ENCODE peak calls at places on chromosomes 1 and 21, in six cellular contexts. C, H, U, Z, W and Q are unnamed samples. For H3K27me3, the result is how much of the 10 kb centered on the place peaks cover.

GRCh38 chr1:227913969-227914791 is 33.6 kb downstream of the WNT9A start:
- DNase-seq in Z (no peak), W (no peak), C (no peak), H (no peak), U (no peak), Q (no peak)

GRCh38 chr1:201226178-201226514 is 35.5 kb downstream of the IGFN1 start:
- DNase-seq in Z (no peak), U (no peak), H (no peak), W (no peak), C (no peak), Q (no peak)

GRCh38 chr1:18452550-18452949 is 28.2 kb upstream of the KLHDC7A start:
- DNase-seq in C (no peak), Z (no peak), U (no peak), H (peak), W (no peak), Q (peak)

GRCh38 chr1:55381983-55382382 is 166.8 kb upstream of the USP24 start:
- DNase-seq in Z (no peak), H (no peak), U (no peak), C (no peak), W (no peak), Q (no peak)

GRCh38 chr1:35442737-35443136 is 114.5 kb downstream of the KIAA0319L start:
- DNase-seq in W (no peak), U (no peak), C (no peak), Z (no peak), H (no peak), Q (no peak)

GRCh38 chr1:226967665-226968064 is 27.6 kb downstream of the COQ8A start:
- DNase-seq in W (no peak), Z (peak), H (no peak), U (no peak), C (no peak), Q (no peak)

GRCh38 chr1:27959792-27960603 is at the start of gene XKR8:
- DNase-seq in W (no peak), C (peak), U (peak), Z (peak), H (peak), Q (peak)

GRCh38 chr1:84370831-84371394 is 27.4 kb upstream of the DNASE2B start:
- DNase-seq in C (no peak), H (no peak), Z (peak), U (no peak), W (no peak), Q (peak)

GRCh38 chr1:101239095-101240040 is 2.5 kb downstream of the S1PR1 start:
- DNase-seq in Z (no peak), C (no peak), U (no peak), H (no peak), W (no peak), Q (no peak)

GRCh38 chr1:1941868-1942752 is 23.0 kb upstream of the TMEM52 start:
- DNase-seq in C (peak), U (no peak), H (no peak), Z (no peak), W (no peak), Q (no peak)

GRCh38 chr1:204171751-204172178 is 5.6 kb upstream of the REN start:
- DNase-seq in H (no peak), W (peak), C (no peak), Z (peak), U (no peak), Q (peak)

GRCh38 chr21:24025101-24025500 is 1582.2 kb downstream of the MRPL39 start:
- DNase-seq in Z (no peak), U (no peak), H (no peak), W (no peak), C (no peak), Q (no peak)

GRCh38 chr1:212754193-212754592 is 37.4 kb downstream of the NSL1 start:
- DNase-seq in Z (no peak), H (no peak), C (no peak), W (no peak), U (no peak), Q (no peak)

GRCh38 chr1:33256701-33257387 is 552 bp downstream of the ZNF362 start:
- DNase-seq in Z (peak), W (peak), H (peak), C (peak), U (peak), Q (peak)

GRCh38 chr1:171345536-171345935 is 31.6 kb downstream of the FMO4 start:
- DNase-seq in H (no peak), U (no peak), Z (no peak), C (no peak), W (no peak), Q (no peak)

GRCh38 chr1:116179886-116180474 is 68.8 kb downstream of the MAB21L3 start:
- DNase-seq in H (no peak), C (no peak), U (no peak), Z (no peak), W (no peak), Q (no peak)

GRCh38 chr1:19250629-19251304 is 557 bp downstream of the EMC1 start:
- DNase-seq in H (no peak), W (no peak), Z (no peak), C (no peak), U (no peak), Q (no peak)

GRCh38 chr1:52296345-52296744 is 69.7 kb downstream of the CC2D1B start:
- DNase-seq in W (peak), C (no peak), H (peak), Z (peak), U (no peak), Q (peak)

GRCh38 chr1:241918879-241919278 is 38.7 kb upstream of the BECN2 start:
- DNase-seq in Z (peak), C (no peak), H (peak), W (no peak), U (no peak), Q (peak)

GRCh38 chr1:81894867-81895266 is 94.1 kb downstream of the ADGRL2 start:
- DNase-seq in U (no peak), W (no peak), C (no peak), Z (peak), H (no peak), Q (peak)

GRCh38 chr1:32770741-32771548 is 46.2 kb downstream of the YARS1 start:
- DNase-seq in H (no peak), W (no peak), Z (no peak), C (peak), U (no peak), Q (no peak)

GRCh38 chr1:235502601-235503332 is 1.5 kb downstream of the B3GALNT2 start:
- DNase-seq in U (no peak), C (no peak), Z (peak), W (no peak), H (peak), Q (peak)

GRCh38 chr1:205466612-205467236 is 10.9 kb upstream of the BLACAT1 start:
- DNase-seq in U (no peak), Z (no peak), H (no peak), W (no peak), C (no peak), Q (no peak)

GRCh38 chr1:37317870-37318431 is 156.4 kb upstream of the ZC3H12A start:
- DNase-seq in H (no peak), U (no peak), Z (no peak), C (no peak), W (no peak), Q (no peak)

GRCh38 chr1:109257682-109258421 is 8.5 kb downstream of the CELSR2 start:
- DNase-seq in Z (no peak), U (no peak), W (no peak), C (no peak), H (no peak), Q (no peak)

GRCh38 chr1:54199151-54199764 is 572 bp downstream of the CYB5RL start:
- DNase-seq in W (no peak), Z (no peak), U (no peak), H (peak), C (no peak), Q (no peak)

GRCh38 chr1:62870148-62870547 is 86.2 kb downstream of the ATG4C start:
- DNase-seq in U (no peak), W (no peak), H (no peak), C (no peak), Z (no peak), Q (no peak)

GRCh38 chr1:51295926-51296325 is 34.4 kb downstream of the TTC39A start:
- DNase-seq in H (no peak), Z (no peak), W (no peak), U (no peak), C (no peak), Q (no peak)

GRCh38 chr1:99619583-99619982 is 26.3 kb upstream of the PALMD start:
- DNase-seq in W (no peak), C (no peak), H (no peak), U (no peak), Z (no peak), Q (no peak)

GRCh38 chr21:30718239-30718909 is at the start of gene KRTAP21-3:
- DNase-seq in H (peak), U (no peak), C (no peak), W (no peak), Z (peak), Q (no peak)

GRCh38 chr1:33660244-33660643 is 187.8 kb downstream of the ZSCAN20 start:
- DNase-seq in C (no peak), W (no peak), H (no peak), U (no peak), Z (no peak), Q (no peak)

GRCh38 chr1:42518894-42519293 is 55.8 kb downstream of the CCDC30 start:
- DNase-seq in U (no peak), W (no peak), C (no peak), H (no peak), Z (no peak), Q (no peak)

GRCh38 chr1:170864238-170864637 is 71.1 kb upstream of the MROH9 start:
- DNase-seq in W (no peak), Z (no peak), C (no peak), U (no peak), H (no peak), Q (peak)

GRCh38 chr1:154351363-154352068 is 26.2 kb downstream of the ATP8B2 start:
- DNase-seq in W (no peak), C (no peak), Z (no peak), H (peak), U (no peak), Q (no peak)

GRCh38 chr1:214416417-214417212 is 134.8 kb downstream of the PTPN14 start:
- DNase-seq in Z (no peak), H (no peak), C (no peak), W (no peak), U (no peak), Q (no peak)

GRCh38 chr1:161082483-161082882 is 6.9 kb downstream of the NECTIN4 start:
- DNase-seq in U (no peak), W (no peak), H (no peak), C (no peak), Z (peak), Q (no peak)
- H3K27me3 ChIP-seq in U (under half), W (under half), H (under half), C (under half), Z (under half), Q (under half)

GRCh38 chr1:61474963-61475362 is 250.0 kb downstream of the TM2D1 start:
- DNase-seq in U (no peak), W (no peak), C (no peak), H (no peak), Z (no peak), Q (no peak)
- H3K27me3 ChIP-seq in U (under half), W (under half), C (under half), H (under half), Z (under half), Q (under half)

GRCh38 chr1:117821382-117821755 is 108.1 kb downstream of the GDAP2 start:
- DNase-seq in C (no peak), U (no peak), Z (peak), H (no peak), W (no peak), Q (no peak)
- H3K27me3 ChIP-seq in C (under half), U (under half), Z (under half), H (under half), W (under half), Q (under half)

GRCh38 chr21:34358866-34359265 is 4.9 kb upstream of the KCNE2 start:
- DNase-seq in U (no peak), W (no peak), C (no peak), Z (no peak), H (no peak), Q (no peak)

GRCh38 chr21:34362670-34363069 is 1.1 kb upstream of the KCNE2 start:
- DNase-seq in W (no peak), H (no peak), U (no peak), C (no peak), Z (no peak), Q (no peak)

GRCh38 chr21:34357889-34358288 is 5.9 kb upstream of the KCNE2 start:
- DNase-seq in C (no peak), U (no peak), W (no peak), Z (no peak), H (no peak), Q (no peak)

GRCh38 chr21:34362136-34362444 is 1.7 kb upstream of the KCNE2 start:
- DNase-seq in H (no peak), W (no peak), U (no peak), Z (no peak), C (no peak), Q (no peak)

DNA sequence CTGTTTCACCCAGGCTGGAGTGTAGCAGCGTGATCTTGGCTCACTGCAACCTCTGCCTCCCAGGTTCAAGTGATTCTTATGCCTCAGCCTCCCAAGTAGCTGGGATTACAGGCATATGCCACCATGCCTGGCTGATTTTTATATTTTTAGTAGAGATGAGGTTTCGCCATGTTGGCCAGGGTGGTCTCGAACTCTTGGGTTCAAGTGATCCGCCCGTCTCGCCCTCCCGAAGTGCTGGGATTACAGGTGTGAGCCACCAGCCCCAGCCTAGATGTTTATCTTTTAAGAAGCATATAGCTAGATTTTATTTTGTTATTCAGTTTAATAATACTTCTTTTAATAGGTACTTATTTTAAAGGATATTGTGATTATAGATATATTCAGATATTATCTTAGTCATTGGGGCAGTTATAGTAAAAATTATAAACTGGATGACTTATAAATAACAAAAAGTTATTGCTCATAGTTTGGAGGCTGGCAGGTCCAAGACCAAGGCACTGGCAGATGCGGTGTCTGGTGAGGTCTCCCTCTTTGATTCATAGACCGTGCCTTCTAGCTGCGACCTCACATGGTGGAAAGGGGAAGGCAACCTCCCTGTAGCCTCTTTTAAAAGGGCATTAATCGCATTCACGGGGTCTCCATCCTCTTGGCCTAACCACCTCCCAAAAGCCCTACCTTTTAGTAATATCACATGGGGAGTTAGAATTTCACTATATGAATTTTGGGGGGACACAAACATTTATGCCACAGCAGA is 3.1 kb upstream of the KCNE2 start:
- DNase-seq in U (no peak), C (no peak), H (no peak), Z (no peak), W (no peak), Q (no peak)
- H3K27me3 ChIP-seq in U (under half), C (under half), H (under half), Z (under half), W (under half), Q (under half)

GRCh38 chr1:167861664-167862381 is 52.1 kb downstream of the ADCY10 start:
- DNase-seq in U (no peak), Z (no peak), H (no peak), C (no peak), W (no peak), Q (no peak)

GRCh38 chr1:167860231-167860923 is 53.6 kb downstream of the ADCY10 start:
- DNase-seq in W (no peak), Z (no peak), H (no peak), C (no peak), U (no peak), Q (peak)

GRCh38 chr1:167863921-167864279 is 50.0 kb downstream of the ADCY10 start:
- DNase-seq in C (no peak), Z (no peak), W (no peak), H (no peak), U (no peak), Q (no peak)

GRCh38 chr1:167862432-167863076 is 51.4 kb downstream of the ADCY10 start:
- DNase-seq in W (no peak), Z (no peak), C (no peak), H (no peak), U (no peak), Q (peak)

GRCh38 chr1:167864392-167864992 is 49.4 kb downstream of the ADCY10 start:
- DNase-seq in C (no peak), U (no peak), H (no peak), W (no peak), Z (no peak), Q (no peak)
- H3K27me3 ChIP-seq in C (under half), U (under half), H (under half), W (under half), Z (under half), Q (under half)

DNA sequence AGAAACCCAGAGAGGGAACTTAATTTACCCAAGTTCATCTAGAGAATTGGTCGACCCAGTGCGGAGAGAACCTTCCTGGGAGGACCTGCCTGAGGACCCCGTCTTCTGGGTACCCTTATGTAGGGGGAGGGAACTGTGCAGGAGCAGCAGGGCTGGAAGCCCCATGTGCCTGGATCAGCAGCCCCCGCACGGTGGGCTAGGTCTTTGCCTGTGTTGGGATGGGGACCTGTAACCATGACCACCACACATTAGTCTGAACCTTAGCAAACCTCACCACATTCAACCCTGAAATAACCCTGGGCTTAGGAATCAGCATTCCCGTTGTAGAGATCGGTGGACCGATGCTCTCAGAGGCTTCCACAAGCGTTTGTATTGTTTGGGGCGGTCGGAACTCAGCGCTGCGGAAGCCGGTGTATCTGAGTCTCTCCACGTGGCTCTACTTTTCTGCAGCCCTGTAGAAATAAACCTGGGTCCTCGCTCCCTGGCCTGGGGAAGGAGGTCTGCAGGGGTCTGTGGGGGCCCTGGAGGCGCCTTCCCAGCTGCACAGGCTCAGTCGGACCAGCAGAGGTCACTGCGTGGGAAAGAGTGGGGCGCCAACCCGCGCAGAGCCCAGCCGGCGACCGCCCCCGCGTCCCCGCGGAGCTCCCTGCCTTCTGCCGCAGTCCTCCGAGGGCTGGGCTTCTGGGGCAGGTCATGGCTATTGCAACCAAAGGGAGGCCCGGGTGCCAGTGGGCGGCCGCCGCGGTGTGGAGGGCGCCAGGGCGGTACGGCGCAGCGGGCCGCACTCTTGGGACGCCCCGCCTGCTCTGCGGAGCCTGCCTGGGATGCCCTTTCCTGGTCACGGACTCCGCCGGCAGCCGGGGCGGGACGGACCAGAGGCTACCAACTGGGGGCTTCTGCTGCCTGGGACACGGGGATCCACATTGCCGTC is 36.2 kb upstream of the KCNA10 start:
- DNase-seq in U (no peak), W (no peak), Z (no peak), H (peak), C (peak), Q (no peak)
- H3K27me3 ChIP-seq in U (under half), W (under half), Z (under half), H (half or more), C (under half), Q (under half)

GRCh38 chr1:3282186-3282585 is 172.3 kb upstream of the ARHGEF16 start:
- DNase-seq in U (no peak), C (no peak), Z (no peak), W (no peak), H (no peak), Q (no peak)
- H3K27me3 ChIP-seq in U (under half), C (under half), Z (under half), W (under half), H (under half), Q (under half)